ENCODE peak calls at places on chromosome 7, in four cellular contexts. Z, Q, I and F are unnamed samples.

GRCh38 chr7:157669768-157670345 is 333.1 kb downstream of the DNAJB6 start:
- DNase-seq in Z (no peak), Q (no peak), I (no peak), F (no peak)

GRCh38 chr7:135950972-135951371 is 26.2 kb downstream of the MTPN start:
- DNase-seq in Z (no peak), I (no peak), Q (no peak), F (no peak)

GRCh38 chr7:118583651-118584050 is 359.1 kb downstream of the ANKRD7 start:
- DNase-seq in I (no peak), Z (no peak), Q (no peak), F (no peak)

GRCh38 chr7:70568674-70569334 is 563.1 kb upstream of the GALNT17 start:
- DNase-seq in Z (peak), Q (no peak), I (no peak), F (no peak)

GRCh38 chr7:55081067-55081853 is 62.4 kb downstream of the EGFR start:
- DNase-seq in Z (no peak), Q (no peak), I (peak), F (no peak)

GRCh38 chr7:132544025-132544424 is 32.2 kb downstream of the PLXNA4 start:
- DNase-seq in Q (no peak), Z (no peak), I (no peak), F (no peak)

GRCh38 chr7:154795437-154795836 is 207.5 kb downstream of the PAXIP1 start:
- DNase-seq in Z (no peak), I (no peak), Q (no peak), F (no peak)

GRCh38 chr7:130201796-130202195 is 3.4 kb downstream of the TMEM209 start:
- DNase-seq in I (no peak), Q (no peak), Z (peak), F (no peak)

GRCh38 chr7:121302214-121302745 is 26.5 kb upstream of the WNT16 start:
- DNase-seq in Z (no peak), I (no peak), Q (no peak), F (no peak)

GRCh38 chr7:17939111-17939669 is 1.1 kb downstream of the SNX13 start:
- DNase-seq in Z (peak), Q (peak), I (no peak), F (no peak)

GRCh38 chr7:108291135-108291508 is 161.0 kb upstream of the LAMB4 start:
- DNase-seq in I (no peak), Z (no peak), Q (no peak), F (no peak)

GRCh38 chr7:133775201-133775600 is 351.9 kb upstream of the LRGUK start:
- DNase-seq in Q (no peak), I (no peak), Z (no peak), F (no peak)

GRCh38 chr7:133805426-133805825 is 321.7 kb upstream of the LRGUK start:
- DNase-seq in Q (no peak), Z (peak), I (no peak), F (no peak)

GRCh38 chr7:23713285-23714235 is 3.5 kb downstream of the STK31 start:
- DNase-seq in Q (peak), I (no peak), Z (no peak), F (no peak)

GRCh38 chr7:102992820-102993531 is 80.2 kb downstream of the LRRC17 start:
- DNase-seq in Q (peak), I (no peak), Z (peak), F (no peak)

GRCh38 chr7:73648593-73649332 is 18.9 kb upstream of the VPS37D start:
- DNase-seq in Q (no peak), Z (no peak), I (no peak), F (no peak)

GRCh38 chr7:10789170-10789569 is 184.5 kb upstream of the PHF14 start:
- DNase-seq in Z (peak), Q (no peak), I (no peak), F (no peak)

GRCh38 chr7:27774717-27775328 is 34.9 kb downstream of the TAX1BP1 start:
- DNase-seq in Z (peak), I (peak), Q (peak), F (no peak)

GRCh38 chr7:3154881-3155494 is 111.3 kb upstream of the CARD11 start:
- DNase-seq in Q (peak), Z (peak), I (peak), F (peak)

GRCh38 chr7:85483205-85483604 is 296.3 kb upstream of the SEMA3D start:
- DNase-seq in Z (no peak), I (no peak), Q (no peak), F (no peak)

GRCh38 chr7:144122876-144123275 is at the start of gene OR2A14:
- DNase-seq in Z (no peak), I (no peak), Q (no peak), F (no peak)

GRCh38 chr7:73717991-73718405 is 1.5 kb downstream of the STX1A start:
- DNase-seq in Z (peak), Q (no peak), I (no peak), F (no peak)

GRCh38 chr7:128791968-128792319 is at the start of gene CCDC136:
- DNase-seq in I (no peak), Q (no peak), Z (no peak), F (peak)

GRCh38 chr7:3559178-3559765 is 258.2 kb downstream of the SDK1 start:
- DNase-seq in Q (no peak), Z (no peak), I (no peak), F (no peak)

GRCh38 chr7:112433289-112433688 is 17.0 kb upstream of the IFRD1 start:
- DNase-seq in I (no peak), Q (no peak), Z (peak), F (no peak)

GRCh38 chr7:100215895-100216294 is 3.9 kb upstream of the PVRIG start:
- DNase-seq in I (no peak), Z (no peak), Q (no peak), F (no peak)

GRCh38 chr7:152723364-152723763 is 36.2 kb upstream of the ACTR3B start:
- DNase-seq in Q (no peak), Z (no peak), I (no peak), F (no peak)

GRCh38 chr7:133428876-133429275 is 176.0 kb downstream of the EXOC4 start:
- DNase-seq in Z (no peak), I (no peak), Q (no peak), F (no peak)

GRCh38 chr7:52959336-52959735 is 76.1 kb upstream of the POM121L12 start:
- DNase-seq in Z (no peak), I (no peak), Q (no peak), F (no peak)

GRCh38 chr7:76086070-76086469 is 38.2 kb downstream of the MDH2 start:
- DNase-seq in Q (no peak), I (no peak), Z (no peak), F (no peak)

DNA sequence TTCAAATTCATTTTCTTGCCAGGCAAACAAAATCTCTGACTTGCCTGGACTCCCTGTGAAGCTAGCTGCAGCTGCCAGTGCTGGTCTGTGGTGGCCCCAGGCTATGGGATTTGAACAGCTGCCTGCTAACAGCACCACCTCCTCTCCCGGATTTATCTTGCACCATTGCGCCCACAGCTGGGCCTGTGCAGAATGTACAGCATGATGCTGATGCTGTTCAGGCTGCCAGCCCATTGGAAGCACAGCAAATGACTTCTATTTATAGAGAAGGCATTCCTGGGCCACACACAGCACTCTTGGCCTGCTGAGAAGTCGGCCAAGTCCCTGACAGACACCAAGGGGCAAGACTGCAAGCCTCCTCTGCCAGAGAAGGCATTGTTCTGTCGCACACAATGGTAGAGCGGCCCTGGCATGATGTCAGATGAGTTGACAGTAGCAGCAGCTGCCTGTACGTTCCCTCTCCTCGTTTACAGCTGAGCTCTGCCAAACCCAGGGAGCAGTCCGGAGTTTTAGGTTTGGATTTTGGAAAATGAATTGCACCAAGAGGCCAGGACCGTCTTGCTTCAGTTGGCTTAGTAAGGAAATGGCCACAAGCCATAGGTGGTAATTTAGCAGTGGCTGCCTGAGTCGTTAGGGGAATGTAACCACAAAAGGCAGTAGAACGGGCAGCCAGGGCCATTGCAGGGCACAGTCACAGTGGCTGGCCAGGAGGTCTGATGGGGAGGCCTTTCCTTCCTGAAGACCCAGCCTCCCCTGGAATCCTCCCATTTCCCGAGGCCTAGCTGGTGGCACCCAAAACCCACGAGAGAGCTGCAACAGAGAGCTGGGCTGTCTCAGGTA is 38.5 kb downstream of the MTURN start:
- DNase-seq in Z (peak), I (peak), Q (peak), F (peak)
- TF ChIP-seq FOXJ3 in Z (no peak), I (peak), Q (no peak), F (no peak)

DNA sequence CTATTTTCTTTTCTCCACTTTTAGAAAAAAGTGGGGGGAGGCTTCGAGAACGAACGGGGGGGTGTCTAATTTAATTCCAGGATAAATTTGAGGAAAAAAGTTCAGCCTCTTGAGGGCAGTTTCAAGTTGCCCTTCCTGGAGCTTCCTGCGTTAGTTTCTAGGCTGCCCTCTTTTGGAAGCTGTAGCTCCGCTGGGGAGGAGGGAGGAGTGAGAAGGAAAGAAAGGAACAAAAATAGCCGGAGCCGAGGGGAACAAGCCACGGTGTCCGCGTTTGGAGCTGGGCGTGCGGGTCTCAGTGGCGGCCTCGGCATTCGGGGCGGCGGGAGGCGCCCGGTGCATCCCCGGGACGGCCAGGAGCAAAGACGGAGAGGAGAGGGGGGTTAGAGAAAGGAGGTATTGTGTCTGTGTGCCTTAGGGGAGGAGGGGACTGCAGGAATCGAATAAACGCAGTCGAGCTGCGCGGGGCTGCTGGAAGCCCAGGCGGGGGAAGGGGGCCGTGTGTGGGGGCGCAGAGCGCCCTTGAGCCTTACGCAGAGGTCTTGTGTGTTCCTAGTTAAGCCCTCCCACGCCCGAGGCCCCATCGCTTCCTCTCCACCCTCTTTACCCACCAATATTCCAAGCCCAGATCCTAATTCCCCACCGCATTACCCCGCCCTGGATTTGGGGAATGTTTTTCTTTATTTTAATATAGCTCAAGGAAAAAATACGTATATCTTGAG is 2.0 kb upstream of the TNRC18 start:
- DNase-seq in Z (peak), Q (peak), I (peak), F (peak)
- TF ChIP-seq FOXJ3 in Z (no peak), Q (no peak), I (peak), F (no peak)

DNA sequence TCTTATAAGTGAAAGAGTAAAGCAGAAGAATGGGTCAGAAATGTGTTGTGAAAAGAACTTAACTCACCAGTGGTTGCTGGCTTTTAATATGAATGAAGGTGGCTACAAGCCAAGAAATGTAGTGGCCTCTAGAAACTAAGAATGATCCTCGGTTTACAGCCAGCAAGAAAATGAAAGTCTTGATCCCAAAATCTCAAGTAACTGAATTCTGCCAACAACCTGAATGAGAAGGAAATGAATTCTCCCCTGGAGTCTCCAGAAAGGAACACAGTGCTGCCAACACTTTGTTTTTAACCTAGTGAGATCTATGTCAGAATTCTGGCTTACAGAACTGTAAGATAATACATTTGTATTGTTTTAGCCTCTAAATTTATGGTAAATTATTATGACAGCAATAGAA is 193.0 kb downstream of the FZD1 start:
- DNase-seq in Q (no peak), Z (no peak), I (no peak), F (no peak)
- TF ChIP-seq FOXJ3 in Q (no peak), Z (no peak), I (no peak), F (no peak)

GRCh38 chr7:96418600-96418999 is 96.7 kb upstream of the SLC25A13 start:
- DNase-seq in Q (no peak), Z (no peak), I (no peak), F (no peak)
- TF ChIP-seq FOXJ3 in Q (no peak), Z (no peak), I (no peak), F (no peak)

GRCh38 chr7:69439040-69439439 is 159.2 kb upstream of the AUTS2 start:
- DNase-seq in I (no peak), Z (no peak), Q (no peak), F (no peak)
- TF ChIP-seq FOXJ3 in I (no peak), Z (no peak), Q (no peak), F (no peak)